ENCODE peak calls at places on chromosome 5, in nine cellular contexts. H is type B pancreatic cell, X is amygdala, W is M059J, I is osteocyte, J is posterior cingulate gyrus, C is A673, L is NCI-H1694 treated with DMSO at 0.1 percent for 48 hours, Q is cortex of kidney. V is an unnamed sample.

GRCh38 chr5:55572011-55572410 is 37.2 kb upstream of the PLPP1 start:
- DNase-seq in J (no peak), X (no peak), L (no peak), C (no peak), I (no peak), Q (no peak), H (no peak), W (no peak), V (no peak)

GRCh38 chr5:171842006-171842776 is 56.6 kb downstream of the SMIM23 start:
- DNase-seq in W (no peak), L (no peak), I (no peak), X (no peak), J (no peak), C (no peak), Q (no peak), H (no peak), V (no peak)

GRCh38 chr5:64292611-64293215 is 127.1 kb downstream of the RNF180 start:
- DNase-seq in L (no peak), J (no peak), C (no peak), W (no peak), I (no peak), H (no peak), Q (no peak), X (no peak), V (peak)

GRCh38 chr5:79416499-79416898 is 97.4 kb downstream of the HOMER1 start:
- DNase-seq in I (no peak), H (no peak), Q (no peak), L (no peak), J (no peak), X (no peak), C (peak), W (peak), V (no peak)

GRCh38 chr5:116672203-116672602 is 97.6 kb upstream of the SEMA6A start:
- DNase-seq in I (no peak), Q (no peak), W (no peak), L (no peak), X (no peak), J (no peak), C (no peak), H (no peak), V (no peak)

GRCh38 chr5:179901462-179901861 is 6.2 kb downstream of the TBC1D9B start:
- DNase-seq in L (no peak), I (no peak), H (no peak), J (peak), Q (no peak), X (no peak), C (no peak), W (no peak), V (no peak)

GRCh38 chr5:158955636-158956035 is 144.1 kb downstream of the EBF1 start:
- DNase-seq in W (no peak), L (no peak), J (no peak), H (no peak), C (no peak), I (no peak), Q (no peak), X (no peak), V (no peak)

GRCh38 chr5:14250094-14250777 is 107.1 kb downstream of the TRIO start:
- DNase-seq in Q (no peak), X (peak), I (no peak), J (peak), L (peak), C (peak), W (no peak), H (no peak), V (peak)

GRCh38 chr5:24905123-24905522 is 260.3 kb upstream of the CDH10 start:
- DNase-seq in Q (no peak), C (peak), I (no peak), H (no peak), J (no peak), X (no peak), W (peak), L (peak), V (peak)

GRCh38 chr5:160118349-160119141 is 705 bp downstream of the PWWP2A start:
- DNase-seq in Q (no peak), I (peak), W (peak), H (peak), X (peak), C (peak), J (peak), L (no peak), V (no peak)

GRCh38 chr5:87137280-87137679 is 130.4 kb upstream of the RASA1 start:
- DNase-seq in H (no peak), I (no peak), C (no peak), Q (no peak), J (no peak), W (no peak), X (no peak), L (no peak), V (no peak)

GRCh38 chr5:94021246-94021645 is 279.8 kb upstream of the POU5F2 start:
- DNase-seq in X (no peak), H (no peak), C (peak), L (no peak), W (peak), I (no peak), Q (no peak), J (no peak), V (peak)

V was measured in astrocyte of the hippocampus.